ENCODE peak calls at places on chromosomes 3 and 15, in ten cellular contexts. T, L, W, E, F, Y, R, G, M and C are unnamed samples.

GRCh38 chr3:122730240-122730639 is 49.6 kb downstream of the PARP14 start:
- DNase-seq in T (no peak), L (no peak), W (no peak), E (peak), F (no peak), Y (no peak), R (no peak), G (no peak), M (no peak), C (no peak)

GRCh38 chr15:42144841-42145375 is 11.5 kb downstream of the PLA2G4F start:
- DNase-seq in T (peak), L (no peak), W (peak), E (no peak), F (no peak), Y (no peak), R (no peak), G (no peak), M (no peak), C (no peak)

GRCh38 chr3:67655364-67656121 is 1.1 kb upstream of the SUCLG2 start:
- DNase-seq in T (peak), L (peak), W (no peak), E (no peak), F (no peak), Y (no peak), R (no peak), G (no peak), M (no peak), C (peak)

GRCh38 chr3:153372326-153372725 is 210.3 kb downstream of the RAP2B start:
- DNase-seq in T (no peak), L (no peak), W (no peak), E (no peak), F (no peak), Y (no peak), R (no peak), G (no peak), M (no peak), C (no peak)

GRCh38 chr3:67381667-67382272 is 272.6 kb downstream of the SUCLG2 start:
- DNase-seq in T (no peak), L (no peak), W (no peak), E (peak), F (no peak), Y (no peak), R (no peak), G (peak), M (no peak), C (no peak)

GRCh38 chr3:181362378-181362777 is 349.3 kb upstream of the SOX2 start:
- DNase-seq in T (no peak), L (no peak), W (no peak), E (no peak), F (no peak), Y (no peak), R (no peak), G (no peak), M (no peak), C (no peak)

GRCh38 chr3:169879013-169879412 is 9.3 kb upstream of the LRRC31 start:
- DNase-seq in T (no peak), L (no peak), W (no peak), E (no peak), F (no peak), Y (no peak), R (no peak), G (no peak), M (no peak), C (no peak)

GRCh38 chr15:97114900-97115763 is 784.6 kb downstream of the NR2F2 start:
- DNase-seq in T (no peak), L (no peak), W (no peak), E (no peak), F (no peak), Y (no peak), R (no peak), G (no peak), M (no peak), C (no peak)

GRCh38 chr15:40456299-40456712 is 14.5 kb upstream of the CHST14 start:
- DNase-seq in T (no peak), L (no peak), W (no peak), E (no peak), F (no peak), Y (peak), R (no peak), G (no peak), M (peak), C (no peak)

GRCh38 chr15:60720493-60721231 is 241.7 kb upstream of the ICE2 start:
- DNase-seq in T (no peak), L (no peak), W (no peak), E (no peak), F (no peak), Y (no peak), R (no peak), G (no peak), M (no peak), C (no peak)

GRCh38 chr3:197417896-197418618 is 119.6 kb upstream of the DLG1 start:
- DNase-seq in T (no peak), L (no peak), W (no peak), E (no peak), F (no peak), Y (no peak), R (no peak), G (peak), M (no peak), C (no peak)

GRCh38 chr15:20294651-20295237 is 246.9 kb downstream of the GOLGA6L6 start:
- DNase-seq in T (peak), L (no peak), W (no peak), E (no peak), F (no peak), Y (no peak), R (no peak), G (peak), M (peak), C (no peak)

GRCh38 chr15:31147456-31147855 is 45.9 kb upstream of the TRPM1 start:
- DNase-seq in T (peak), L (no peak), W (no peak), E (no peak), F (no peak), Y (no peak), R (no peak), G (no peak), M (no peak), C (no peak)

GRCh38 chr3:194100856-194101390 is 35.0 kb upstream of the HES1 start:
- DNase-seq in T (no peak), L (no peak), W (no peak), E (no peak), F (no peak), Y (no peak), R (no peak), G (no peak), M (no peak), C (peak)

GRCh38 chr3:52183786-52184445 is 14.0 kb upstream of the ALAS1 start:
- DNase-seq in T (peak), L (no peak), W (no peak), E (no peak), F (peak), Y (no peak), R (peak), G (no peak), M (no peak), C (no peak)

GRCh38 chr3:100518983-100519382 is 26.6 kb downstream of the TMEM45A start:
- DNase-seq in T (no peak), L (no peak), W (no peak), E (peak), F (no peak), Y (no peak), R (no peak), G (no peak), M (no peak), C (no peak)

GRCh38 chr15:63264685-63265302 is 12.6 kb upstream of the APH1B start:
- DNase-seq in T (no peak), L (no peak), W (no peak), E (no peak), F (no peak), Y (no peak), R (no peak), G (no peak), M (no peak), C (no peak)

GRCh38 chr3:5006755-5007202 is 27.5 kb downstream of the BHLHE40 start:
- DNase-seq in T (peak), L (no peak), W (no peak), E (no peak), F (no peak), Y (no peak), R (no peak), G (no peak), M (no peak), C (no peak)

GRCh38 chr3:73107215-73107614 is 45.8 kb downstream of the EBLN2 start:
- DNase-seq in T (no peak), L (no peak), W (no peak), E (no peak), F (no peak), Y (no peak), R (no peak), G (no peak), M (no peak), C (no peak)

GRCh38 chr3:150385296-150386242 is 22.5 kb upstream of the TSC22D2 start:
- DNase-seq in T (no peak), L (no peak), W (no peak), E (no peak), F (no peak), Y (no peak), R (no peak), G (no peak), M (no peak), C (no peak)

GRCh38 chr15:28002867-28003266 is 96.2 kb downstream of the OCA2 start:
- DNase-seq in T (no peak), L (no peak), W (no peak), E (no peak), F (no peak), Y (no peak), R (no peak), G (no peak), M (no peak), C (no peak)

GRCh38 chr15:78034495-78035191 is 42.9 kb downstream of the TBC1D2B start:
- DNase-seq in T (peak), L (no peak), W (no peak), E (peak), F (no peak), Y (no peak), R (no peak), G (no peak), M (no peak), C (peak)

GRCh38 chr3:36631549-36631948 is 132.8 kb downstream of the DCLK3 start:
- DNase-seq in T (no peak), L (no peak), W (no peak), E (no peak), F (no peak), Y (no peak), R (no peak), G (no peak), M (no peak), C (no peak)

GRCh38 chr3:146256851-146257486 is 6.1 kb upstream of the PLSCR4 start:
- DNase-seq in T (no peak), L (no peak), W (no peak), E (no peak), F (no peak), Y (no peak), R (no peak), G (no peak), M (no peak), C (no peak)

GRCh38 chr3:160038862-160039562 is 50.4 kb downstream of the IL12A start:
- DNase-seq in T (peak), L (no peak), W (peak), E (no peak), F (no peak), Y (peak), R (no peak), G (peak), M (peak), C (no peak)

GRCh38 chr3:138674131-138674530 is 65.6 kb downstream of the FAIM start:
- DNase-seq in T (no peak), L (no peak), W (no peak), E (no peak), F (no peak), Y (no peak), R (no peak), G (no peak), M (no peak), C (no peak)

GRCh38 chr3:8579101-8579500 is 65.5 kb downstream of the SSUH2 start:
- DNase-seq in T (no peak), L (no peak), W (no peak), E (no peak), F (no peak), Y (no peak), R (no peak), G (no peak), M (no peak), C (no peak)

GRCh38 chr15:52113246-52113645 is 671 bp upstream of the BCL2L10 start:
- DNase-seq in T (no peak), L (no peak), W (no peak), E (no peak), F (no peak), Y (no peak), R (no peak), G (no peak), M (no peak), C (no peak)

GRCh38 chr3:53157974-53158580 is 2.9 kb upstream of the PRKCD start:
- DNase-seq in T (no peak), L (no peak), W (no peak), E (no peak), F (no peak), Y (peak), R (no peak), G (no peak), M (no peak), C (no peak)

GRCh38 chr15:57444877-57445513 is 68.7 kb downstream of the CGNL1 start:
- DNase-seq in T (no peak), L (no peak), W (no peak), E (no peak), F (no peak), Y (no peak), R (no peak), G (no peak), M (peak), C (no peak)

GRCh38 chr3:183252973-183253363 is at the start of gene B3GNT5:
- DNase-seq in T (peak), L (no peak), W (no peak), E (peak), F (peak), Y (peak), R (peak), G (no peak), M (peak), C (peak)

GRCh38 chr3:51686512-51687215 is 15.6 kb downstream of the TEX264 start:
- DNase-seq in T (peak), L (no peak), W (no peak), E (peak), F (peak), Y (no peak), R (peak), G (no peak), M (no peak), C (peak)

GRCh38 chr15:83081256-83082014 is 14.4 kb upstream of the BTBD1 start:
- DNase-seq in T (no peak), L (no peak), W (no peak), E (no peak), F (no peak), Y (no peak), R (no peak), G (no peak), M (no peak), C (no peak)

GRCh38 chr3:171977860-171978259 is 61.5 kb upstream of the FNDC3B start:
- DNase-seq in T (no peak), L (no peak), W (no peak), E (peak), F (no peak), Y (no peak), R (no peak), G (no peak), M (no peak), C (no peak)

DNA sequence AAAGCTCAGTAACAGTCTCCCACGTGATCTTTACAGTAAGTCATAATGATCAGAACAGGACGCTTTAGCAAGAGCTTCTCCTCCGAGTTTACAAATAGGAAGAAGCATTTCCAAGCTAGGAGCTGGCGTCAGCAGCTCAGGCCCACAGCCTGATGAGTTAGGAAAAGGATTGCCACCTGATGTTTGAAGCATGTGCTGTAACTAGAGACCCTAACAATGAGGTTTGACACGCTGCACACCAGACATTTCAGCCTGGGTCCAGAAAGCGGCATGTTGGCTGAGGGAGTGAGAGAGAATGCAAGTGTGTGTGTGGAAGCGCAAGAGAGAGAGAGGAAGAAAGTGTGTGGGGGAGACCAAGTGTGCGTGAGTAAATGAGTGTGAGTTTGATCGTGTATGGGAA is 47.3 kb downstream of the TLE3 start:
- DNase-seq in T (no peak), L (no peak), W (no peak), E (no peak), F (no peak), Y (no peak), R (peak), G (no peak), M (no peak), C (no peak)
- H3K27ac ChIP-seq in T (no peak), L (no peak), W (no peak), E (no peak), F (no peak), Y (no peak), R (no peak), G (no peak), M (no peak), C (no peak)

GRCh38 chr3:156729460-156730179 is 55.2 kb downstream of the TIPARP start:
- DNase-seq in T (no peak), L (no peak), W (no peak), E (no peak), F (no peak), Y (no peak), R (no peak), G (no peak), M (no peak), C (no peak)

GRCh38 chr3:156726456-156726855 is 52.1 kb downstream of the TIPARP start:
- DNase-seq in T (no peak), L (no peak), W (no peak), E (no peak), F (no peak), Y (no peak), R (no peak), G (no peak), M (no peak), C (no peak)

GRCh38 chr3:156728267-156728985 is 54.0 kb downstream of the TIPARP start:
- DNase-seq in T (no peak), L (peak), W (no peak), E (no peak), F (no peak), Y (no peak), R (no peak), G (no peak), M (no peak), C (no peak)

GRCh38 chr3:156725706-156726105 is 51.3 kb downstream of the TIPARP start:
- DNase-seq in T (no peak), L (no peak), W (no peak), E (no peak), F (no peak), Y (no peak), R (no peak), G (no peak), M (peak), C (peak)

GRCh38 chr3:156727519-156728205 is 53.3 kb downstream of the TIPARP start:
- DNase-seq in T (no peak), L (no peak), W (no peak), E (no peak), F (no peak), Y (no peak), R (no peak), G (no peak), M (no peak), C (no peak)
- H3K27ac ChIP-seq in T (no peak), L (no peak), W (no peak), E (no peak), F (no peak), Y (no peak), R (no peak), G (no peak), M (no peak), C (no peak)

GRCh38 chr3:71469131-71469430 is 114.4 kb downstream of the FOXP1 start:
- DNase-seq in T (no peak), L (no peak), W (no peak), E (no peak), F (no peak), Y (no peak), R (no peak), G (no peak), M (no peak), C (no peak)
- H3K27ac ChIP-seq in T (no peak), L (no peak), W (no peak), E (no peak), F (peak), Y (no peak), R (peak), G (no peak), M (no peak), C (no peak)

DNA sequence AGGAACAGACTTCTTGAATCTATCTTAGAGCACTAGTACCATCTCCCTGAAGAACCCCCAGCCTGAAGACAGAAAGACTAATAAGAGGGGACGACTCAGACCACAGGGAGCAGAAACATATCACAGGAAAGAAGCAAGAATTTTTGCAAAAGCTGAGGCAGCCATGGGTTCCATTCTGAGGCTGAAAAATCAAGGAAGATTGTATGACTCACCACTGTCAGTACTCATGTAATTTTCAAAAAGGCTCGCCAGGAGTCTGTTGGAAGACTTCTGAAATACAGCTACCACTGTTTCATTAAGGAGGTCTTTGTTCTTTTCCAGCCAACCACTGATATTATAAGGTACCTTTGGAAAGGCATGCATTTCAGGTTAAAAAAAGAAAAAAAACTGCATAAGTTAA is 47.5 kb downstream of the MYH15 start:
- DNase-seq in T (no peak), L (no peak), W (no peak), E (no peak), F (no peak), Y (no peak), R (no peak), G (no peak), M (no peak), C (no peak)
- H3K27ac ChIP-seq in T (no peak), L (no peak), W (no peak), E (no peak), F (no peak), Y (no peak), R (no peak), G (no peak), M (no peak), C (no peak)

DNA sequence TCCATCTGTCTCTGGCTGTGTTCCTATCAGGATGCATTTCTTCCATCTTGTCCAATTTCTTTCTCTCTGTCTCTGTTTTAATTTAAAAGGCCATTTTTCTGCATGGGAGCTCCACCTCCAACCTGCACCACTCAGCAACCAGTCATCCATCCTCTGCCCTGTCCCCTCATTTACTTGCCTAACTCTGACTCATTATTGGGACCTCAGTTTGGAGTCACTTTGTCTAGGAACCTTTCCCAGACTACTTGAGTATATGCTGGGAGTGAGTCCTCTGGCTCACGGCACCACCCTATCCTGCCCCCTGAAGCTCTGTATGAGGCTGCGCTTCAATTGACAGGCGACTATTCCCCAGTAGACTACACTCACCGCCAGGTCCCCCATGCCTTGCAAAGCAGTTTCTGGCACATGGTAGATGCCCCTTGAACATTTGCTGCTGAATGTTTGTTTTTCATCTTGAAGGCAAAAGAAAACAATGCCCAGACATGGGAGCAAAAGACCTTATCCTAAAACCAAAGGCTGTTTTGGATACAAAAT is 513.3 kb upstream of the CFAP20DC start:
- DNase-seq in T (no peak), L (no peak), W (no peak), E (no peak), F (no peak), Y (no peak), R (no peak), G (no peak), M (no peak), C (no peak)
- H3K27ac ChIP-seq in T (no peak), L (no peak), W (no peak), E (no peak), F (no peak), Y (no peak), R (no peak), G (no peak), M (no peak), C (no peak)